ENCODE peak calls at places on chromosomes 6 and 20, in eight cellular contexts. B is GM13976; P is K562; H is ELR; Q is glutamatergic neuron; L is activated CD4-positive, alpha-beta T cell treated with anti-CD3 and anti-CD28 coated beads, Interleukin-2, amount 10 ng/mL, durations not matched to agents 7 days and 5 days; M is stimulated activated CD4-positive, alpha-beta T cell treated with anti-CD3 and anti-CD28 coated beads, Interleukin-1b, Interleukin-23, amount 100 ng/mL, for 48 hours; C is OCI-M1. G is an unnamed sample.

GRCh38 chr6:111399600-111399999 is 83.4 kb downstream of the REV3L start:
- DNase-seq in C (no peak), Q (no peak), M (no peak), H (no peak), L (no peak), P (no peak), B (no peak), G (no peak)

GRCh38 chr20:11792229-11792953 is 125.3 kb upstream of the BTBD3 start:
- DNase-seq in Q (no peak), L (no peak), B (no peak), M (no peak), C (no peak), P (no peak), H (no peak), G (no peak)

GRCh38 chr6:164414695-164415094 is 894.7 kb downstream of the C6orf118 start:
- DNase-seq in L (no peak), M (no peak), B (no peak), P (no peak), C (no peak), H (no peak), Q (no peak), G (no peak)

GRCh38 chr6:31352497-31353368 is 4.2 kb downstream of the HLA-B start:
- DNase-seq in L (no peak), B (no peak), C (peak; percentile 29), M (no peak), Q (no peak), H (no peak), P (no peak), G (no peak)

GRCh38 chr6:26286168-26286854 is 78.7 kb upstream of the BTN3A2 start:
- DNase-seq in L (peak; percentile 78), Q (peak; percentile 39), H (peak; percentile 72), C (peak; percentile 93), B (peak; percentile 31), M (peak; percentile 69), P (peak; percentile 49), G (peak; percentile 37)

GRCh38 chr6:32967151-32968091 is 973 bp upstream of the BRD2 start:
- DNase-seq in Q (no peak), H (peak; percentile 72), B (no peak), C (peak; percentile 97), L (peak; percentile 51), P (peak; percentile 47), M (no peak), G (no peak)

GRCh38 chr6:126174697-126175096 is 165.2 kb upstream of the CENPW start:
- DNase-seq in H (no peak), C (no peak), B (no peak), P (no peak), Q (no peak), M (no peak), L (no peak), G (no peak)

GRCh38 chr20:45911486-45912343 is at the start of gene PLTP:
- DNase-seq in M (peak; percentile 28), Q (peak; percentile 76), B (peak; percentile 63), C (peak; percentile 64), H (peak; percentile 63), P (peak; percentile 45), L (peak; percentile 27), G (peak; percentile 54)

GRCh38 chr20:63955281-63955845 is 853 bp downstream of the UCKL1 start:
- DNase-seq in L (peak; percentile 42), C (peak; percentile 75), M (no peak), H (peak; percentile 66), P (peak; percentile 71), B (peak; percentile 77), Q (no peak), G (no peak)